ENCODE peak calls at places on chromosomes 16 and 17, in four cellular contexts. H, F, N and M are unnamed samples.

GRCh38 chr16:22120440-22120839 is 28.1 kb downstream of the VWA3A start:
- DNase-seq in H (no peak), F (no peak), N (no peak), M (no peak)

GRCh38 chr16:67853670-67854069 is 6.2 kb upstream of the CENPT start:
- DNase-seq in H (no peak), F (no peak), N (no peak), M (no peak)

GRCh38 chr16:22304411-22304810 is 7.2 kb downstream of the POLR3E start:
- DNase-seq in H (no peak), F (no peak), N (no peak), M (no peak)

GRCh38 chr17:74770498-74771318 is 5.4 kb downstream of the NAT9 start:
- DNase-seq in H (peak), F (peak), N (peak), M (peak)

GRCh38 chr17:58333396-58334207 is 5.0 kb upstream of the TSPOAP1 start:
- DNase-seq in H (no peak), F (no peak), N (no peak), M (no peak)

GRCh38 chr16:26111900-26112299 is 420.1 kb downstream of the HS3ST4 start:
- DNase-seq in H (no peak), F (no peak), N (no peak), M (no peak)

GRCh38 chr16:56202036-56202435 is 10.7 kb downstream of the GNAO1 start:
- DNase-seq in H (no peak), F (no peak), N (no peak), M (no peak)

GRCh38 chr17:57553991-57554825 is 190.9 kb downstream of the CCDC182 start:
- DNase-seq in H (peak), F (no peak), N (peak), M (peak)

GRCh38 chr17:56021681-56022205 is 131.5 kb upstream of the ANKFN1 start:
- DNase-seq in H (no peak), F (no peak), N (no peak), M (no peak)

GRCh38 chr16:58187092-58187491 is 10.8 kb downstream of the CSNK2A2 start:
- DNase-seq in H (peak), F (no peak), N (no peak), M (peak)

GRCh38 chr17:82449136-82449882 is 1.2 kb downstream of the CYBC1 start:
- DNase-seq in H (no peak), F (no peak), N (peak), M (no peak)

GRCh38 chr17:46883871-46884270 is 32.5 kb downstream of the WNT9B start:
- DNase-seq in H (no peak), F (no peak), N (no peak), M (no peak)

GRCh38 chr17:7769854-7770253 is 52.3 kb downstream of the DNAH2 start:
- DNase-seq in H (no peak), F (no peak), N (no peak), M (no peak)

GRCh38 chr16:11629071-11630030 is 38.9 kb upstream of the SNN start:
- DNase-seq in H (no peak), F (peak), N (no peak), M (peak)

GRCh38 chr17:4940625-4941021 is 555 bp downstream of the RNF167 start:
- DNase-seq in H (no peak), F (no peak), N (peak), M (no peak)

GRCh38 chr16:58027341-58028167 is 2.0 kb downstream of the MMP15 start:
- DNase-seq in H (no peak), F (peak), N (peak), M (peak)

GRCh38 chr16:67865318-67865717 is 7.5 kb upstream of the EDC4 start:
- DNase-seq in H (peak), F (peak), N (peak), M (peak)

GRCh38 chr16:84730406-84731106 is 30.8 kb downstream of the USP10 start:
- DNase-seq in H (peak), F (peak), N (peak), M (peak)

GRCh38 chr17:49344914-49345313 is 17.1 kb downstream of the ZNF652 start:
- DNase-seq in H (peak), F (no peak), N (no peak), M (no peak)

GRCh38 chr17:80265205-80266068 is 4.8 kb downstream of the RNF213 start:
- DNase-seq in H (no peak), F (no peak), N (no peak), M (no peak)

GRCh38 chr17:61219460-61219859 is 180.2 kb upstream of the TBX2 start:
- DNase-seq in H (peak), F (no peak), N (no peak), M (peak)

GRCh38 chr17:9205520-9206159 is 184.3 kb downstream of the NTN1 start:
- DNase-seq in H (no peak), F (no peak), N (no peak), M (no peak)

GRCh38 chr16:68242085-68242484 is 3.1 kb upstream of the PLA2G15 start:
- DNase-seq in H (no peak), F (no peak), N (no peak), M (no peak)

GRCh38 chr17:46811978-46812583 is 6.4 kb downstream of the WNT3 start:
- DNase-seq in H (peak), F (no peak), N (no peak), M (no peak)

GRCh38 chr16:73329363-73330306 is 281.7 kb upstream of the ZFHX3 start:
- DNase-seq in H (no peak), F (no peak), N (peak), M (no peak)

GRCh38 chr17:46979023-46979870 is at the start of gene RPRML:
- DNase-seq in H (peak), F (peak), N (peak), M (peak)

GRCh38 chr17:50686494-50687199 is 21.1 kb downstream of the ANKRD40 start:
- DNase-seq in H (peak), F (peak), N (peak), M (no peak)

GRCh38 chr16:67917852-67918236 is 13.8 kb downstream of the CTRL start:
- DNase-seq in H (peak), F (no peak), N (no peak), M (peak)

GRCh38 chr16:15704545-15704987 is 54.5 kb downstream of the NDE1 start:
- DNase-seq in H (peak), F (peak), N (peak), M (peak)

GRCh38 chr16:89242795-89243200 is 25.3 kb downstream of the ZNF778 start:
- DNase-seq in H (no peak), F (peak), N (no peak), M (no peak)

GRCh38 chr16:54430491-54431030 is 144.0 kb upstream of the IRX3 start:
- DNase-seq in H (peak), F (no peak), N (no peak), M (peak)

GRCh38 chr17:72461757-72462156 is 340.9 kb downstream of the SOX9 start:
- DNase-seq in H (no peak), F (no peak), N (no peak), M (no peak)

GRCh38 chr17:31274252-31274651 is 22.8 kb downstream of the OMG start:
- DNase-seq in H (peak), F (no peak), N (no peak), M (peak)

GRCh38 chr16:3259097-3259496 is 2.7 kb upstream of the MEFV start:
- DNase-seq in H (peak), F (peak), N (peak), M (no peak)

GRCh38 chr17:80969030-80969673 is 22.5 kb upstream of the CHMP6 start:
- DNase-seq in H (no peak), F (no peak), N (no peak), M (no peak)

GRCh38 chr17:4533522-4534502 is 21.4 kb downstream of the MYBBP1A start:
- DNase-seq in H (no peak), F (no peak), N (peak), M (no peak)

GRCh38 chr17:15274017-15274416 is 8.9 kb upstream of the PMP22 start:
- DNase-seq in H (no peak), F (no peak), N (no peak), M (peak)

DNA sequence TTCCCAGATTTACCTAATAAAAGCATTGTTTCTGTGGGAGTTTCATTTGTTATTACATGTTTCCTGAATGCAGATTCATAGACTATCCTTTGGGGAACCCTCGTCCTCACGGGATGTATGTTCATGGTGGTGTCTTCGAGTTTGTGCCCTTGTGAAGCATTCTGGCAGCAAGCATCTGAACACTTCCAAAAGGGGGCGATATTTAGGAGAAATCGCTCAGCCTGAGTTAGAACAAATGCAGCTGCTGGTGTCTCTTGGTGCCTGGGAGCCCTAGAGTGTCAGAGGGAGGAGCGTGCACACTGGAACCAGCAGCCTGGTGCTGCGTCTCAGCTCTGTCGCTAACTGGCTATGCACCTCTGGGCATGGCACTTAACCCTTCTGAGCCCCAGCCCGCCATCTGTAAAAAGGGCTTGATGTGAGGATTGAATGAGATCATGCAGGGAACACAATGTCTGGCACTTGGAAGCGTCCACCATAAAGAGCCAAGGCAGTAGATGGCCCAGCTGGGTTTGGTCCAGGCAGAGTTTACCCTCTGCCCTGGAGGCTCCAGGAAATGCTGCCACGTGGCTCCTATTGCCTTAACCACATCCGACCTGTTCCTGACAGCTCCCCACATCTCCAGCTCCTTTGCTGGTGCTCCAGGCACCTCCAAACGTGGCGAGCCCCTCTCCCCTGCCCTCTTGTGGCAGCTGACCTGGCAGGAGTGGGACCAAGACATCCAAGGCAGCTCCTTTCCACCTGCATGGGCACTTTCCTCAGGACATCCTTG is 25.0 kb upstream of the C16orf78 start:
- DNase-seq in H (no peak), F (no peak), N (no peak), M (no peak)
- TF ChIP-seq CTCF in H (no peak), F (no peak), N (no peak), M (peak)

DNA sequence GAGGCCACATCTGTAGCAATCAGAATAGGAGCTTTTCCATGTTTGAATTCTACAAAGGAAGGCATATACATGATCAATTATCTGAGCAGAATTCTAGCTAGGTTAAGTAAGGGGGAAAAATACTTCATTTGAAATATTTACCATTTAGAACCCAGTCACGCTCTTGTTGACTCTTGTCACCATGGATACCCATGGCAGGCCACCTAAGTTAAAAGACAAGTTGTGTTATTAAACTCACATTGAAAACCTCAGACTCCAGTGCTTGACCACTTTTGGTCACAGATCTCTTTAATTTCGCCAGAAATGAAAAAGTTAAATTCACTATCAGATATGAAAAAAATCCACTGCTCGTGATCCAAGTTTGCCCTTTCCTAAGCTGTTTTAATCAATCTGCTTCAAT is 4.1 kb downstream of the DDX5 start:
- DNase-seq in H (no peak), F (no peak), N (no peak), M (no peak)
- H3K4me3 ChIP-seq in H (no peak), F (no peak), N (no peak), M (no peak)

DNA sequence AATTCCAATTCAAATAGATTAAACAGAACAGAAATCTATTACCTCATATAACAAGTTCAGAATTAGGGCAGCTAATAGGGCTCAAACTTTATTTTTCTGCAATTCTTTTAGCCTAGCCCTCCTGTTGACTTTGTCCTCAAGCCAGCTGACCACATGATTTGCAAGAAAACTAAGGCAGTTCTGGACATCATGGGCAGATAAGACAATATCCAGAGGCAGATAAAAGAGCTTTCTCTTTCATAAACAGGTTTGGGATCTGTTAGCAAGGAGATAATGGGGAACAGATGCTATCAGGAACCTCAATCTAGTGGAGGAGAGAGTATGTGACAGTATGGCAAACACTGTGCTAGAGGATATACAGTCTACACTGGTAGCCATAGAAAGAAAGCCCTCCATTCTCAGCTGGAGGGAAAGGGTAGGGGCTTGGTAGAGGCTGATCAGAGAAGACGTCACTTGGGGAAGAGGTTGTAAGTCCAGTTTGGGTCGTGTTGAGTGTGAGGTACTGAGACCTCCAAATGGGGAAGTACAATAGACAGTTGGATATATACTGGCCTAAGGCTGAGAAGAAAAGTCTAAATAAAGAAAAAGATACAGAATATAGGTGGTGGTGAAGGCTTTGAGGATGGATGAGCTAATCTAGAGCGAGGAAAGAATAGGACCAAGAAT is 67.6 kb downstream of the CYB561 start:
- DNase-seq in H (peak), F (no peak), N (no peak), M (peak)
- TF ChIP-seq CTCF in H (no peak), F (no peak), N (no peak), M (no peak)

GRCh38 chr17:67519801-67520251 is 142.7 kb downstream of the PITPNC1 start:
- DNase-seq in H (no peak), F (no peak), N (no peak), M (no peak)

GRCh38 chr17:67521773-67522069 is 144.6 kb downstream of the PITPNC1 start:
- DNase-seq in H (no peak), F (no peak), N (no peak), M (no peak)

GRCh38 chr17:67520282-67520906 is 143.3 kb downstream of the PITPNC1 start:
- DNase-seq in H (peak), F (peak), N (peak), M (peak)

GRCh38 chr17:67518881-67519280 is 141.8 kb downstream of the PITPNC1 start:
- DNase-seq in H (no peak), F (no peak), N (no peak), M (no peak)

GRCh38 chr17:67520916-67521772 is 144.1 kb downstream of the PITPNC1 start:
- DNase-seq in H (no peak), F (no peak), N (no peak), M (no peak)
- H3K4me3 ChIP-seq in H (no peak), F (no peak), N (no peak), M (no peak)

DNA sequence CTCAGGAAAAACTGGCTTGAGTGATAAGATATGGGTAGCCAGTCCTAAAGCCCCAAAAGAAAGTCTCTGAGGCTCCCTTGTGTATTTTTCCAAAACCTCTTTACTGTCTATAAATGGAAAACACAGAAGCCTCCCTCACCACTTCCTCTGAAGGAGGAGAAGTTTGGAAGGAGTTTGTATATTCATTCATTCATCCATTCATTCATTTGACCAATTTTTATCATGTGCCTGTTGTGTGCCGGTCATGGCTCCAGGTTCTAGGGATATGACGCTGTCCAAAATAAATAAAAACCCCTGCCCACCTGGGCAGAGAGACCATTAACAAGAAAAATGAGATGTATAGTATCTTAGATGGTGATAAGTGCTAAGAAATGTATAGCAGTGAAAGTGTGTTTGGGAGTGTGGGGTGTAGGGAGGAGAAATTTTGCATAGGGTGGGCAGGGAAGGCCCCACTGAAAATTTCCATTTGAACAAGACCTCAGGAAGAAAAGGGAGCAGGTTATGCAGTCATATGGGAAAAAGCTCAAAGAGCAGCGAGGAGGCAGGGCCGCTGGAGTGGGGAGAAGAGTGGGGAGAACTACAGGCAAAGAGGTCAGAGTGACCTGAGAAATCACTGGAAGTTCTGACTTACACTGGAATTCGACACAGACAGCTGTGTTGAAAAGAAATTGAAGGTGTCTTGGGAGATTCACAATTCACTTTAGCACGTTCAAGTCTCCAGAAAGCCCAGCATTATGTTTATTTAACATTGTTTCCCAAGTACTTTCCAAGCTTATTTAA is 6.1 kb upstream of the WIPI1 start:
- DNase-seq in H (no peak), F (no peak), N (no peak), M (no peak)
- TF ChIP-seq CTCF in H (no peak), F (peak), N (no peak), M (no peak)

GRCh38 chr16:1524366-1524765 is 9.1 kb upstream of the TMEM204 start:
- DNase-seq in H (no peak), F (no peak), N (no peak), M (no peak)

GRCh38 chr16:1527836-1528811 is 5.3 kb upstream of the TMEM204 start:
- DNase-seq in H (peak), F (peak), N (no peak), M (peak)

GRCh38 chr16:1526608-1527555 is 6.6 kb upstream of the TMEM204 start:
- DNase-seq in H (no peak), F (no peak), N (no peak), M (no peak)

GRCh38 chr16:1523581-1524245 is 9.8 kb upstream of the TMEM204 start:
- DNase-seq in H (no peak), F (no peak), N (no peak), M (no peak)

DNA sequence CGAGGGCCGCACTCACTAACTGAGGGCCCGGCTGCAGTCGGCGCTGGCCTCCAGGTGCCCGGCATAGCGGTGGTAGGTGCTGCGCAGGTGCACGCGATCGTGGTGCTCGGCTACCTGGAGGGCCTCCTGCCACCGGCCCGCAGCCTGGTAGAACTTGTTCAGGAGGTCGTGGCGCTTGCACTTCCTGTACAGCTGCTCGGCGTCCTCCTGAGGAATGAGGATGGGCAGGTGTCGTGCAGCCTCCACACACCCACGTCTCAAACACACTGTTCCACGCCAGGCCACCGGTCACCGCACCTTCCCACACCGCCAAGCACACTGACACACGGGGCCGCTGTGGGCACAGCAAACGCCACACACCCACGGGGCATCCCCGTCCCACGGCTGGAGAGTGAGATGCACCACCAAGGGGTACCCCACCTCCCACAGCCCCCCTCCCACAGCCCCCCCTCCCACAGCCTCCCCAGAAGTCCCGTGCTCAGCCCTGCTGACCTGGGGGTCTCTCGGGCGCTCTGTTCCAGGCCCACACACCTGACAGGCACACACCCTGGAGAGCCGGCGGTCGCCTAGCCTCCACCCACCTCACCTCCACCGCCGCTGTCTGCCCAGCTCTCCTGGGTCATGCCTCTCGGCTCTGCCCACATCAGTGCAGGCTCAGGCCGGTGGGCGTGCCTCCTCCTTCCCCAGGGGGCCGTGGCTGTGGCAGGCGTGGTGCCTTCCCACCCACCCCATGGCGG is 7.4 kb upstream of the TMEM204 start:
- DNase-seq in H (no peak), F (no peak), N (no peak), M (no peak)
- H3K4me3 ChIP-seq in H (no peak), F (no peak), N (no peak), M (no peak)